ENCODE peak calls at places on chromosomes 12 and 14, in five cellular contexts. A, P, H, G and J are unnamed samples.

GRCh38 chr14:76904740-76905569 is 78.7 kb downstream of the LRRC74A start:
- DNase-seq in G (peak), P (peak), H (peak), A (peak), J (peak)

GRCh38 chr12:85951823-85952222 is 77.7 kb downstream of the NTS start:
- DNase-seq in H (peak), A (peak), P (no peak), G (peak), J (peak)

GRCh38 chr12:14394317-14395058 is 29.0 kb downstream of the ATF7IP start:
- DNase-seq in A (peak), H (peak), G (peak), P (peak), J (peak)

GRCh38 chr12:64709429-64709828 is 49.8 kb downstream of the GNS start:
- DNase-seq in P (no peak), H (no peak), A (no peak), G (no peak), J (no peak)

GRCh38 chr14:103418508-103418818 is 33.2 kb downstream of the MARK3 start:
- DNase-seq in P (no peak), G (no peak), A (peak), H (no peak), J (no peak)

GRCh38 chr14:60485057-60485599 is 735 bp downstream of the C14orf39 start:
- DNase-seq in H (no peak), A (no peak), G (no peak), P (no peak), J (no peak)

GRCh38 chr14:105311838-105312237 is 2.7 kb upstream of the PACS2 start:
- DNase-seq in A (no peak), P (peak), G (no peak), H (no peak), J (no peak)

GRCh38 chr12:53459097-53459496 is 7.2 kb downstream of the PCBP2 start:
- DNase-seq in A (no peak), P (no peak), G (no peak), H (no peak), J (no peak)

GRCh38 chr12:40986031-40986430 is 202.1 kb upstream of the PDZRN4 start:
- DNase-seq in A (no peak), G (no peak), H (no peak), P (no peak), J (no peak)

GRCh38 chr14:64983439-64984310 is 3.0 kb upstream of the FNTB start:
- DNase-seq in G (peak), A (peak), H (peak), P (no peak), J (peak)

GRCh38 chr14:69183735-69184134 is 7.6 kb upstream of the EXD2 start:
- DNase-seq in H (no peak), G (no peak), A (peak), P (no peak), J (no peak)

GRCh38 chr12:123150273-123150803 is 552 bp downstream of the PITPNM2 start:
- DNase-seq in G (peak), P (peak), A (no peak), H (no peak), J (peak)

GRCh38 chr12:6264402-6265037 is 46.0 kb upstream of the PLEKHG6 start:
- DNase-seq in P (no peak), H (no peak), A (no peak), G (no peak), J (no peak)

GRCh38 chr12:89060133-89060532 is 292.2 kb downstream of the DUSP6 start:
- DNase-seq in P (no peak), H (no peak), A (peak), G (no peak), J (peak)

GRCh38 chr12:12156835-12157234 is 86.1 kb downstream of the BCL2L14 start:
- DNase-seq in H (no peak), P (no peak), A (no peak), G (no peak), J (no peak)

GRCh38 chr12:101243616-101244015 is 33.6 kb upstream of the SLC5A8 start:
- DNase-seq in P (no peak), G (no peak), A (no peak), H (no peak), J (no peak)

GRCh38 chr12:111393700-111394275 is 11.9 kb upstream of the SH2B3 start:
- DNase-seq in A (no peak), G (no peak), H (no peak), P (no peak), J (peak)

GRCh38 chr14:103158688-103159087 is 35.4 kb downstream of the TNFAIP2 start:
- DNase-seq in G (no peak), H (no peak), A (no peak), P (no peak), J (no peak)

GRCh38 chr12:5476356-5476755 is 44.4 kb downstream of the NTF3 start:
- DNase-seq in P (no peak), H (no peak), G (no peak), A (no peak), J (no peak)

GRCh38 chr12:125284945-125285344 is 219.7 kb downstream of the AACS start:
- DNase-seq in P (no peak), A (no peak), H (no peak), G (no peak), J (no peak)

GRCh38 chr12:51593539-51593938 is 2.5 kb downstream of the SCN8A start:
- DNase-seq in G (peak), P (peak), A (peak), H (peak), J (peak)

GRCh38 chr14:54312166-54312801 is 84.5 kb upstream of the CDKN3 start:
- DNase-seq in A (peak), P (no peak), G (peak), H (peak), J (peak)

GRCh38 chr14:22752422-22752821 is 14.1 kb upstream of the OXA1L start:
- DNase-seq in G (no peak), P (no peak), H (no peak), A (no peak), J (no peak)

GRCh38 chr12:67540920-67541624 is 107.5 kb upstream of the DYRK2 start:
- DNase-seq in G (no peak), P (no peak), H (no peak), A (no peak), J (no peak)

GRCh38 chr12:1575287-1575798 is 19.0 kb downstream of the FBXL14 start:
- DNase-seq in G (no peak), A (peak), H (no peak), P (no peak), J (no peak)

GRCh38 chr14:104213301-104214034 is 75.1 kb downstream of the KIF26A start:
- DNase-seq in P (no peak), A (no peak), G (no peak), H (no peak), J (no peak)